ENCODE peak calls at places on chromosomes 2 and 18, in ten cellular contexts. B is cardiac muscle cell, D is GM23248, Y is LoVo, P is germinal center, F is mucosa of gallbladder, Q is pancreas, H is HFFc6, O is amniotic stem cell, J is NAMALWA. W is an unnamed sample.

GRCh38 chr2:215002500-215002899 is 135.9 kb downstream of the ABCA12 start:
- DNase-seq in B (peak; percentile 73), D (peak; percentile 75), Y (peak; percentile 23), P (peak; percentile 8), F (peak; percentile 12), Q (no peak), H (peak; percentile 34), O (peak; percentile 42), J (peak; percentile 66), W (peak; percentile 3)

GRCh38 chr2:106631281-106631680 is 144.1 kb downstream of the CD8B2 start:
- DNase-seq in B (no peak), D (no peak), Y (no peak), P (no peak), F (no peak), Q (no peak), H (no peak), O (no peak), J (no peak), W (no peak)

GRCh38 chr2:139389391-139389790 is 609.2 kb upstream of the NXPH2 start:
- DNase-seq in B (no peak), D (no peak), Y (no peak), P (no peak), F (no peak), Q (no peak), H (no peak), O (no peak), J (no peak), W (no peak)

GRCh38 chr2:180101846-180102245 is 94.7 kb upstream of the CWC22 start:
- DNase-seq in B (no peak), D (peak; percentile 6), Y (no peak), P (no peak), F (no peak), Q (no peak), H (peak; percentile 4), O (no peak), J (no peak), W (no peak)

GRCh38 chr18:79203017-79203605 is 133.9 kb downstream of the ATP9B start:
- DNase-seq in B (no peak), D (peak; percentile 36), Y (peak; percentile 55), P (no peak), F (no peak), Q (no peak), H (peak; percentile 6), O (no peak), J (no peak), W (no peak)

GRCh38 chr2:99611034-99611433 is 121.2 kb upstream of the REV1 start:
- DNase-seq in B (no peak), D (no peak), Y (no peak), P (no peak), F (no peak), Q (no peak), H (no peak), O (no peak), J (no peak), W (no peak)

GRCh38 chr2:26519396-26519991 is 41.6 kb upstream of the OTOF start:
- DNase-seq in B (no peak), D (no peak), Y (no peak), P (no peak), F (no peak), Q (no peak), H (no peak), O (no peak), J (no peak), W (no peak)

GRCh38 chr2:30936924-30937323 is 129.7 kb upstream of the CAPN13 start:
- DNase-seq in B (no peak), D (no peak), Y (no peak), P (no peak), F (no peak), Q (no peak), H (no peak), O (no peak), J (no peak), W (no peak)

GRCh38 chr2:240917009-240917683 is 11.0 kb downstream of the CROCC2 start:
- DNase-seq in B (no peak), D (no peak), Y (no peak), P (no peak), F (no peak), Q (peak; percentile 1), H (no peak), O (no peak), J (no peak), W (no peak)

GRCh38 chr2:129758461-129759185 is 220.8 kb upstream of the RAB6C start:
- DNase-seq in B (peak; percentile 5), D (peak; percentile 41), Y (no peak), P (no peak), F (peak; percentile 26), Q (no peak), H (no peak), O (no peak), J (no peak), W (no peak)

GRCh38 chr18:70183441-70183840 is 22.0 kb downstream of the RTTN start:
- DNase-seq in B (no peak), D (no peak), Y (no peak), P (no peak), F (no peak), Q (no peak), H (no peak), O (no peak), J (no peak), W (no peak)

GRCh38 chr2:217809736-217810135 is 193.1 kb downstream of the TNS1 start:
- DNase-seq in B (no peak), D (no peak), Y (no peak), P (no peak), F (no peak), Q (no peak), H (no peak), O (no peak), J (no peak), W (no peak)

GRCh38 chr18:25724121-25724520 is 366.3 kb downstream of the SS18 start:
- DNase-seq in B (no peak), D (no peak), Y (no peak), P (no peak), F (no peak), Q (no peak), H (no peak), O (no peak), J (no peak), W (no peak)

GRCh38 chr2:120029672-120030640 is 17.1 kb downstream of the EPB41L5 start:
- DNase-seq in B (no peak), D (no peak), Y (no peak), P (no peak), F (no peak), Q (no peak), H (no peak), O (no peak), J (no peak), W (no peak)

GRCh38 chr18:43893001-43893637 is 615.8 kb upstream of the SYT4 start:
- DNase-seq in B (peak; percentile 74), D (peak; percentile 96), Y (no peak), P (no peak), F (no peak), Q (no peak), H (peak; percentile 71), O (peak; percentile 75), J (no peak), W (peak; percentile 56)

GRCh38 chr2:205407984-205408383 is 274.3 kb upstream of the NRP2 start:
- DNase-seq in B (peak; percentile 78), D (peak; percentile 49), Y (no peak), P (no peak), F (no peak), Q (peak; percentile 3), H (peak; percentile 20), O (peak; percentile 36), J (no peak), W (no peak)

GRCh38 chr2:112794131-112794733 is 9.9 kb upstream of the IL1A start:
- DNase-seq in B (peak; percentile 92), D (peak; percentile 89), Y (peak; percentile 34), P (peak; percentile 14), F (peak; percentile 70), Q (peak; percentile 22), H (peak; percentile 82), O (no peak), J (peak; percentile 77), W (peak; percentile 66)

GRCh38 chr2:19848952-19849351 is 52.8 kb downstream of the TTC32 start:
- DNase-seq in B (no peak), D (no peak), Y (no peak), P (no peak), F (no peak), Q (no peak), H (no peak), O (no peak), J (no peak), W (no peak)